ENCODE peak calls at places on chromosomes 1 and 21, in seven cellular contexts. One of them, this sample, is unnamed.
A peak's percentile ranks its signal among the peaks of the same experiment; 100 is the strongest.

GRCh38 chr1:91502882-91503184 is 2.2 kb downstream of the CDC7 start:
- DNase-seq in sigmoid colon: no peak
- DNase-seq in A549: no peak
- DNase-seq in tibial nerve: no peak
- DNase-seq in HepG2: peak; percentile 83
- DNase-seq in K562: no peak
- DNase-seq in H1: no peak
- DNase-seq in this sample: no peak

GRCh38 chr1:13965770-13966398 is 265.9 kb downstream of the PRDM2 start:
- DNase-seq in A549: peak; percentile 26
- DNase-seq in tibial nerve: peak; percentile 51
- DNase-seq in HepG2: peak; percentile 23
- DNase-seq in sigmoid colon: peak; percentile 82
- DNase-seq in K562: peak; percentile 46
- DNase-seq in H1: peak; percentile 33
- DNase-seq in this sample: peak; percentile 84

GRCh38 chr1:19081218-19081893 is 124.9 kb upstream of the IFFO2 start:
- DNase-seq in tibial nerve: peak; percentile 46
- DNase-seq in HepG2: no peak
- DNase-seq in K562: peak; percentile 77
- DNase-seq in sigmoid colon: no peak
- DNase-seq in A549: peak; percentile 25
- DNase-seq in H1: no peak
- DNase-seq in this sample: no peak

GRCh38 chr1:44323952-44324351 is 31.1 kb downstream of the ERI3 start:
- DNase-seq in HepG2: no peak
- DNase-seq in A549: no peak
- DNase-seq in K562: no peak
- DNase-seq in tibial nerve: no peak
- DNase-seq in sigmoid colon: no peak
- DNase-seq in H1: no peak
- DNase-seq in this sample: no peak

GRCh38 chr1:51648180-51649109 is 31.6 kb downstream of the OSBPL9 start:
- DNase-seq in tibial nerve: no peak
- DNase-seq in sigmoid colon: no peak
- DNase-seq in A549: no peak
- DNase-seq in HepG2: peak; percentile 66
- DNase-seq in H1: no peak
- DNase-seq in K562: peak; percentile 74
- DNase-seq in this sample: no peak

GRCh38 chr1:157948547-157949152 is 44.8 kb upstream of the KIRREL1 start:
- DNase-seq in A549: no peak
- DNase-seq in sigmoid colon: no peak
- DNase-seq in H1: peak; percentile 39
- DNase-seq in HepG2: peak; percentile 13
- DNase-seq in tibial nerve: peak; percentile 26
- DNase-seq in K562: no peak
- DNase-seq in this sample: no peak

GRCh38 chr21:44349416-44349846 is 4.0 kb upstream of the TRPM2 start:
- DNase-seq in sigmoid colon: no peak
- DNase-seq in tibial nerve: no peak
- DNase-seq in A549: no peak
- DNase-seq in K562: no peak
- DNase-seq in HepG2: no peak
- DNase-seq in H1: no peak
- DNase-seq in this sample: no peak

GRCh38 chr21:31550070-31550469 is 109.4 kb upstream of the SOD1 start:
- DNase-seq in sigmoid colon: no peak
- DNase-seq in HepG2: no peak
- DNase-seq in K562: no peak
- DNase-seq in H1: no peak
- DNase-seq in tibial nerve: no peak
- DNase-seq in A549: no peak
- DNase-seq in this sample: no peak

GRCh38 chr1:42379794-42380616 is 587 bp upstream of the RIMKLA start:
- DNase-seq in sigmoid colon: no peak
- DNase-seq in tibial nerve: no peak
- DNase-seq in K562: peak; percentile 43
- DNase-seq in A549: peak; percentile 17
- DNase-seq in H1: no peak
- DNase-seq in HepG2: peak; percentile 15
- DNase-seq in this sample: no peak

GRCh38 chr1:185681034-185681633 is 53.1 kb upstream of the HMCN1 start:
- DNase-seq in K562: no peak
- DNase-seq in sigmoid colon: no peak
- DNase-seq in H1: no peak
- DNase-seq in tibial nerve: peak; percentile 44
- DNase-seq in A549: peak; percentile 21
- DNase-seq in HepG2: peak; percentile 50
- DNase-seq in this sample: no peak

GRCh38 chr1:182595641-182596240 is 6.7 kb upstream of the RNASEL start:
- DNase-seq in sigmoid colon: peak; percentile 85
- DNase-seq in H1: no peak
- DNase-seq in K562: peak; percentile 74
- DNase-seq in A549: peak; percentile 62
- DNase-seq in HepG2: peak; percentile 30
- DNase-seq in tibial nerve: peak; percentile 77
- DNase-seq in this sample: peak; percentile 79

GRCh38 chr1:184791199-184791935 is 36.7 kb upstream of the EDEM3 start:
- DNase-seq in HepG2: no peak
- DNase-seq in A549: no peak
- DNase-seq in sigmoid colon: no peak
- DNase-seq in K562: no peak
- DNase-seq in H1: no peak
- DNase-seq in tibial nerve: no peak
- DNase-seq in this sample: no peak

GRCh38 chr1:214329456-214330220 is 48.7 kb downstream of the SMYD2 start:
- DNase-seq in K562: no peak
- DNase-seq in tibial nerve: no peak
- DNase-seq in HepG2: no peak
- DNase-seq in A549: no peak
- DNase-seq in sigmoid colon: no peak
- DNase-seq in H1: no peak
- DNase-seq in this sample: no peak

GRCh38 chr1:25197982-25198681 is 34.2 kb downstream of the SYF2 start:
- DNase-seq in tibial nerve: no peak
- DNase-seq in A549: no peak
- DNase-seq in HepG2: peak; percentile 82
- DNase-seq in K562: no peak
- DNase-seq in sigmoid colon: no peak
- DNase-seq in H1: no peak
- DNase-seq in this sample: no peak

GRCh38 chr1:229363723-229364122 is 20.9 kb upstream of the CCSAP start:
- DNase-seq in H1: no peak
- DNase-seq in sigmoid colon: no peak
- DNase-seq in K562: no peak
- DNase-seq in HepG2: no peak
- DNase-seq in A549: no peak
- DNase-seq in tibial nerve: no peak
- DNase-seq in this sample: no peak

GRCh38 chr1:225963735-225964530 is 22.9 kb upstream of the LEFTY2 start:
- DNase-seq in H1: no peak
- DNase-seq in tibial nerve: no peak
- DNase-seq in A549: no peak
- DNase-seq in sigmoid colon: peak; percentile 43
- DNase-seq in K562: no peak
- DNase-seq in HepG2: no peak
- DNase-seq in this sample: no peak

GRCh38 chr1:1347026-1347595 is 2.1 kb downstream of the DVL1 start:
- DNase-seq in tibial nerve: no peak
- DNase-seq in sigmoid colon: no peak
- DNase-seq in HepG2: no peak
- DNase-seq in H1: no peak
- DNase-seq in K562: no peak
- DNase-seq in A549: no peak
- DNase-seq in this sample: no peak

GRCh38 chr1:159925713-159926066 is 383 bp upstream of the TAGLN2 start:
- DNase-seq in tibial nerve: no peak
- DNase-seq in HepG2: no peak
- DNase-seq in A549: no peak
- DNase-seq in sigmoid colon: peak; percentile 80
- DNase-seq in H1: no peak
- DNase-seq in K562: peak; percentile 49
- DNase-seq in this sample: peak; percentile 30

DNA sequence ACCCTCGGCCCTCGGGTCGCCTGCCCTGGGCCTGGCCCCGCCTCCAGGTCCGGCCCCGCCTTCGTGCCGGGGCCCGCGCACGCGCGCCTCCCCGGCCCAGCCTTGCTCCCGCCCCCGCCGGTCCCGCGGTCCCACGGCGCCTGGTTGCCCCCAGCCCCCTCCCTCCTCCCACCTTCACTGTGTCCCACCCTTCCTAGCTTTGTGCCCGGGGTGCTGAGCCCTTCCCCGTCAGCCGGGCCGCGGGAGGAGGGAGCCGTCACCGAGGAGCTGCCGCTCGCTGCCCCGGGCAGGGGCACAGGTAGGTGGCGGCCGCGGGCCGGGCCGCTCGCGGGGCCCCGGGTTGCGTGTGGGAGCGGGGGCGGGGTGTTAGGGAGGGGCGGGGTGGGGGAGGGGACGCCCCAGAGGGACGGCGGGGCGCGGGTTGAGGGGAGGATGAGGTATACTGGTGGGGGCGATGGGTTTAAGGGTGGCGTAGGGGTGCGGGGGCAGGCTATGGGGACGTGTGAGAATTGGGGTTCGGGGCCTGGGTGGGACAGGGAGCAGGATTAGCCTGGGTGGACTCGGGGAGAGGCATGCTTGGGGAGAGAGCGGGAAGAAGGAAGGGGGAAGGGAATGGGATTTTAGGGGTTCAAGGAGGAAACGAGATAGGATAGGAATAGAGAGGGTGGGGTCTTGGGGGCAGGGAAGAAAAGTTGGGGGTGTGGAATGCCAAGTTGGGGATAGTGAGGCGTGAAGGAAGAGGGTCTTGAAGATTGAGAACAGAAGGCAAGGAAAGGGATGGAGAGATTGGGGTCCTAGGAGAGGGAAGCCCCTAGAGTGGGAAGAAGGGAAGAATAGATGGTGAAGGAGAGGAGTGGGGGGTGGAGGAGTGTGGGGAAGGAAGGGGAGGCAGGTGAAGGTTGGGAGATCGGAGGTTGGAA is at the start of gene LRRC42:
- DNase-seq in tibial nerve: no peak
- DNase-seq in HepG2: no peak
- DNase-seq in A549: peak; percentile 70
- DNase-seq in H1: peak; percentile 34
- DNase-seq in K562: peak; percentile 99
- DNase-seq in sigmoid colon: no peak
- DNase-seq in this sample: no peak
- TF ChIP-seq POLR2A in tibial nerve: no peak
- TF ChIP-seq POLR2A in HepG2: peak; percentile 32
- TF ChIP-seq POLR2A in A549: peak; percentile 17
- TF ChIP-seq POLR2A in H1: no peak
- TF ChIP-seq POLR2A in K562: no peak
- TF ChIP-seq POLR2A in sigmoid colon: no peak
- TF ChIP-seq POLR2A in this sample: no peak

GRCh38 chr1:26848499-26848898 is 14.4 kb upstream of the SFN start:
- DNase-seq in tibial nerve: no peak
- DNase-seq in HepG2: no peak
- DNase-seq in K562: no peak
- DNase-seq in sigmoid colon: peak; percentile 40
- DNase-seq in H1: no peak
- DNase-seq in A549: no peak
- DNase-seq in this sample: no peak

GRCh38 chr1:26852701-26853100 is 10.2 kb upstream of the SFN start:
- DNase-seq in A549: no peak
- DNase-seq in sigmoid colon: peak; percentile 59
- DNase-seq in H1: no peak
- DNase-seq in HepG2: no peak
- DNase-seq in tibial nerve: no peak
- DNase-seq in K562: no peak
- DNase-seq in this sample: no peak

GRCh38 chr1:26853156-26853555 is 9.8 kb upstream of the SFN start:
- DNase-seq in H1: no peak
- DNase-seq in HepG2: peak; percentile 76
- DNase-seq in A549: peak; percentile 89
- DNase-seq in tibial nerve: peak; percentile 93
- DNase-seq in K562: peak; percentile 85
- DNase-seq in sigmoid colon: peak; percentile 90
- DNase-seq in this sample: peak; percentile 86

GRCh38 chr1:26851106-26851684 is 11.8 kb upstream of the SFN start:
- DNase-seq in K562: no peak
- DNase-seq in A549: no peak
- DNase-seq in sigmoid colon: no peak
- DNase-seq in H1: no peak
- DNase-seq in HepG2: no peak
- DNase-seq in tibial nerve: no peak
- DNase-seq in this sample: no peak

DNA sequence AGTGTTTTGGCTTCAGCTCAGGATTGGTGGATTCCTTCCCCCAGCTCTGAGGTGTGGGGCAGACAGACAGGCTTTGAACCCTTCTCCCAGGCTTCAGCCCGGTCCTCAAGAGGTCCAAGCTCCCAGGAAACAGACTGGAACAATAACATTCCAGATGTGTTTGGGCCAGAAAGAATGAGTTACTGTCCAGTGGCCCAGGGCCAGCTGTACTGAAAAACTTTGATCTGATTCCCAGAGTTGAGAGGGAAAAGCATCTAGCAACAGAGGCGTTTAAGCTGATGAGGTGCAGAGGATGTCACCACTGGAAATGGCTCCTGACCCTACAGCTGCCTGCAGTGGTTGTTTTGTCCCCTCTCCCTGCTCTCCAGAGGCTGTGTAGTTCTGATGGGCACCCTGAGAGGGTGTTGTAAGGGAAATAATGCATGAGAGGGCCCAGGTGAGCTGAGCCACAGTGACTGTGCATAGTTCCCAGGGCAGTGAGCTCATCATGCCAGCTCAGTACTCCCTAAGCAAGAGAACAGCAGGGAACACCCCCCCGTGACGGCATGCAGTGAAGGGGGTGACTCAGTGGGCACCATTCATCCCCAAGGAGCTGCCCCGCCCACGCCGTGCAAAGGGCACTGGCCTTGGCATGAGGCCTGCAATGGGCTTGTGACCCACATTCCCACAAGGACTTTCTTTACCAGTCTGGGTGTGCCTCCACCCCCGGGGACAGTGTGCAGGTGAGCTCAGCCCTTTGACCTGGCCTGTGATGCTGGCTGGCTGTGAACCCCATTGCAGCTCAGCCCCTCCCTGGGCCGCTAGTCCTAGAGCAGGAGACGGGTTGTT is 13.8 kb upstream of the SFN start:
- DNase-seq in tibial nerve: no peak
- DNase-seq in K562: no peak
- DNase-seq in H1: no peak
- DNase-seq in A549: peak; percentile 84
- DNase-seq in HepG2: peak; percentile 62
- DNase-seq in sigmoid colon: no peak
- DNase-seq in this sample: no peak
- TF ChIP-seq EP300 in tibial nerve: no peak
- TF ChIP-seq EP300 in K562: no peak
- TF ChIP-seq EP300 in H1: no peak
- TF ChIP-seq EP300 in A549: peak; percentile 66
- TF ChIP-seq EP300 in HepG2: peak; percentile 36
- TF ChIP-seq EP300 in sigmoid colon: no peak
- TF ChIP-seq EP300 in this sample: no peak

GRCh38 chr1:176118985-176119384 is 88.1 kb downstream of the COP1 start:
- DNase-seq in HepG2: no peak
- DNase-seq in K562: no peak
- DNase-seq in tibial nerve: no peak
- DNase-seq in sigmoid colon: no peak
- DNase-seq in H1: no peak
- DNase-seq in A549: no peak
- DNase-seq in this sample: no peak
- TF ChIP-seq POLR2A in HepG2: no peak
- TF ChIP-seq POLR2A in K562: no peak
- TF ChIP-seq POLR2A in tibial nerve: no peak
- TF ChIP-seq POLR2A in sigmoid colon: no peak
- TF ChIP-seq POLR2A in H1: no peak
- TF ChIP-seq POLR2A in A549: no peak
- TF ChIP-seq POLR2A in this sample: no peak

GRCh38 chr1:234915923-234916675 is 212.5 kb downstream of the TOMM20 start:
- DNase-seq in H1: no peak
- DNase-seq in HepG2: no peak
- DNase-seq in K562: no peak
- DNase-seq in tibial nerve: no peak
- DNase-seq in sigmoid colon: peak; percentile 84
- DNase-seq in A549: no peak
- DNase-seq in this sample: peak; percentile 8
- TF ChIP-seq EP300 in H1: no peak
- TF ChIP-seq EP300 in HepG2: no peak
- TF ChIP-seq EP300 in K562: no peak
- TF ChIP-seq EP300 in tibial nerve: peak; percentile 17
- TF ChIP-seq EP300 in sigmoid colon: peak; percentile 96
- TF ChIP-seq EP300 in A549: no peak
- TF ChIP-seq EP300 in this sample: no peak